ENCODE peak calls at places on chromosomes 3 and 15, in eight cellular contexts. G is esophagus squamous epithelium, U is right lobe of liver, X is tibial nerve, E is A549, H is uterus, M is suprapubic skin, Z is colonic mucosa. P is an unnamed sample.

GRCh38 chr3:11757929-11758328 is 88.8 kb downstream of the TAMM41 start:
- DNase-seq in G (no peak), U (no peak), X (no peak), E (no peak), H (no peak), M (no peak), Z (no peak), P (no peak)

GRCh38 chr3:11498646-11499045 is 145.1 kb downstream of the VGLL4 start:
- DNase-seq in G (no peak), U (peak; percentile 81), X (no peak), E (peak; percentile 30), H (no peak), M (no peak), Z (peak; percentile 47), P (peak; percentile 72)

GRCh38 chr3:184911570-184911969 is 99.6 kb downstream of the VPS8 start:
- DNase-seq in G (no peak), U (no peak), X (no peak), E (no peak), H (no peak), M (no peak), Z (peak; percentile 18), P (no peak)

GRCh38 chr3:144129536-144130214 is 158.1 kb downstream of the DIPK2A start:
- DNase-seq in G (no peak), U (no peak), X (no peak), E (no peak), H (no peak), M (no peak), Z (no peak), P (no peak)

GRCh38 chr15:101149864-101150722 is 101.8 kb downstream of the CHSY1 start:
- DNase-seq in G (no peak), U (no peak), X (no peak), E (no peak), H (no peak), M (no peak), Z (no peak), P (no peak)

GRCh38 chr3:14822875-14823807 is 4.4 kb downstream of the FGD5 start:
- DNase-seq in G (no peak), U (no peak), X (no peak), E (no peak), H (no peak), M (no peak), Z (no peak), P (no peak)

GRCh38 chr3:124386006-124386405 is 344.2 kb upstream of the UMPS start:
- DNase-seq in G (no peak), U (no peak), X (no peak), E (no peak), H (no peak), M (no peak), Z (no peak), P (no peak)

GRCh38 chr3:71450162-71450561 is 133.4 kb downstream of the FOXP1 start:
- DNase-seq in G (no peak), U (no peak), X (no peak), E (no peak), H (no peak), M (no peak), Z (peak; percentile 68), P (peak; percentile 55)

GRCh38 chr3:194930439-194931204 is 244.9 kb downstream of the FAM43A start:
- DNase-seq in G (no peak), U (no peak), X (no peak), E (no peak), H (peak; percentile 61), M (no peak), Z (peak; percentile 12), P (no peak)

GRCh38 chr15:70060214-70061085 is 37.3 kb downstream of the TLE3 start:
- DNase-seq in G (no peak), U (no peak), X (no peak), E (no peak), H (no peak), M (no peak), Z (no peak), P (peak; percentile 20)

GRCh38 chr15:45425135-45425534 is 46.8 kb upstream of the GATM start:
- DNase-seq in G (no peak), U (no peak), X (no peak), E (no peak), H (no peak), M (no peak), Z (no peak), P (no peak)

GRCh38 chr3:13687409-13687989 is 138.6 kb downstream of the FBLN2 start:
- DNase-seq in G (no peak), U (no peak), X (no peak), E (no peak), H (no peak), M (no peak), Z (no peak), P (no peak)

GRCh38 chr3:134517796-134518195 is 31.9 kb downstream of the CEP63 start:
- DNase-seq in G (no peak), U (no peak), X (no peak), E (no peak), H (no peak), M (no peak), Z (no peak), P (no peak)

GRCh38 chr3:116034071-116034470 is 410.8 kb downstream of the GAP43 start:
- DNase-seq in G (no peak), U (no peak), X (no peak), E (no peak), H (no peak), M (no peak), Z (no peak), P (no peak)

GRCh38 chr15:77027111-77027696 is 32.3 kb downstream of the PSTPIP1 start:
- DNase-seq in G (no peak), U (no peak), X (peak; percentile 5), E (no peak), H (peak; percentile 5), M (peak; percentile 50), Z (peak; percentile 15), P (no peak)

GRCh38 chr15:69604050-69604378 is 151.4 kb downstream of the RPLP1 start:
- DNase-seq in G (no peak), U (peak; percentile 46), X (no peak), E (peak; percentile 85), H (no peak), M (no peak), Z (peak; percentile 71), P (peak; percentile 65)

GRCh38 chr15:73954188-73955145 is 28.2 kb downstream of the LOXL1 start:
- DNase-seq in G (no peak), U (no peak), X (no peak), E (no peak), H (no peak), M (no peak), Z (no peak), P (no peak)

GRCh38 chr15:66716668-66717025 is 14.6 kb downstream of the SMAD6 start:
- DNase-seq in G (no peak), U (no peak), X (no peak), E (no peak), H (no peak), M (no peak), Z (no peak), P (no peak)

GRCh38 chr3:87313641-87314040 is 37.3 kb upstream of the POU1F1 start:
- DNase-seq in G (no peak), U (no peak), X (no peak), E (no peak), H (no peak), M (no peak), Z (no peak), P (no peak)

GRCh38 chr3:10017636-10018292 is 8.5 kb upstream of the FANCD2 start:
- DNase-seq in G (no peak), U (no peak), X (no peak), E (no peak), H (no peak), M (no peak), Z (no peak), P (no peak)

DNA sequence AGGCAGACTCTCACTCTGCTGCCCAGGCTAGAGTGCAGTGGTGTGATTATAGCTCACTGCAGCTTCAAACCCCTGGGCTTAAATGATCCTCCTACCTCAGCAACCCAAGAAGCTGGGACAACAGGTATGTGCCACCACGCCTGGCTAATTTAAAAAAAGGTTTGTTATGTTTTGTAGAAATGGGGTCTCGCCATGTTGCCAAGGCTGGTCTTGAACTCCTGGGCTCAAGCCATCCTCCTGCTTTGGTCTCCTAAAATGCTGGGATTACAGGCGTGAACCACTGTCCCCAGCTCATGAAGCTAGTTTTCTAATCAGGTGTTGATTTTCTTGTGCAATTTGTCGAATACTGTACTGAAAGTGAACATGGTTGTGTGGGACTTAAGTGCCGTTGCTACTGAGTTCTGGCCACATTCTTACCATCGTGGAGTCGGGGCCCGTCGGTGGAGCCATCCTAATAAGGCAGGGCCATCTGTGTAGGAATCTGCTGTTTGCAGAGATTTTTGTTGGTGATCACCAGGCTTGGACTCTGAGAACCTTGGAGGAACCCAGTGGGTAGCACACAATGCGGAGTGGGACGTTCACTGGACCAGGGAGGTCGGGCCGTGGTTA is 193.2 kb downstream of the GOLGA6L6 start:
- DNase-seq in G (no peak), U (no peak), X (no peak), E (peak; percentile 20), H (no peak), M (no peak), Z (no peak), P (no peak)
- H3K9me3 ChIP-seq in G (no peaks in the 10 kb centered on the region), U (no peaks in the 10 kb centered on the region), X (peaks cover 48% of the 10 kb centered on the region), E (peaks cover 63% of the 10 kb centered on the region), H (no peaks in the 10 kb centered on the region), M (peaks cover 13% of the 10 kb centered on the region), Z (no peaks in the 10 kb centered on the region), P (peaks cover 90% of the 10 kb centered on the region)

DNA sequence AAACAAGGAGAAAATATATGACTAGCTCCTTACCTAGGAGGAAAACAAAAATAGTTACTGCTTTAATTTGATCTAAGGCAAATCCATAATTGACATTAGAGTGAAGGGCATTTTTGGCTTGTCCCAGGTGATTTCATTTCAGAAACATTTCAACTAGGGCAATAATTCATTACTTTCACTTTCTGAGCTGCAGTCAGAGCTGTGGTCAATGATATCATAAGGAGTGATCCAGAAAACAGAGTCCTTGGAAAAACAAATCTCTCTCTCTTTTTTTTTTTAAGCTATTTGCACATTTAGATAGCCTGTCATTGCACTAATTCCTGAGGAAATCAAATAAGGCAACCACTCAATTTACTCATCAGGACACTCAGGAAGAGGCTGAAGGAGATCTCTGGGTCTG is 269.5 kb upstream of the LRRC3B start:
- DNase-seq in G (no peak), U (no peak), X (no peak), E (no peak), H (no peak), M (no peak), Z (no peak), P (no peak)
- H3K9me3 ChIP-seq in G (no peaks in the 10 kb centered on the region), U (no peaks in the 10 kb centered on the region), X (no peaks in the 10 kb centered on the region), E (no peaks in the 10 kb centered on the region), H (no peaks in the 10 kb centered on the region), M (peaks cover 8% of the 10 kb centered on the region), Z (no peaks in the 10 kb centered on the region), P (peaks cover 57% of the 10 kb centered on the region)

GRCh38 chr15:84894743-84895425 is 10.4 kb downstream of the SLC28A1 start:
- DNase-seq in G (no peak), U (no peak), X (no peak), E (no peak), H (no peak), M (no peak), Z (no peak), P (no peak)
- H3K9me3 ChIP-seq in G (no peaks in the 10 kb centered on the region), U (no peaks in the 10 kb centered on the region), X (no peaks in the 10 kb centered on the region), E (no peaks in the 10 kb centered on the region), H (no peaks in the 10 kb centered on the region), M (no peaks in the 10 kb centered on the region), Z (no peaks in the 10 kb centered on the region), P (no peaks in the 10 kb centered on the region)

DNA sequence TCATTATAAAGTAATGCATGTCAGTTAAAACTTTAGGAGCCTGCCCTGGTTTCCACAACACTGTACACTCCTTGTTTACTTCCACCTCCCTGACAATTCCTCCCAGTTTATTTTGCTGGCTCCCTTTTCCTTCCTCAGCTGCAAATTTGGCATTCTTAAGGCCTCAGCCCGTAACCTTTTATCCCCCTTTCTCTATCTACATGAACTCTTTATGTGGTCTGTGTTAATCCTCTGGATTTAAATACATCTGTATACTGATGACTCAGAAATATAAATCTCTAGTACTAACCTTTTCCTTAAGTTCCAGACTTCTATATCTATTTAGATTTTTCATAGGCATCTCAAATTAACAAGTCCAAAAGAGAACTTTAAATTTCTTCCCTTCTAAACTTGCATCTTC is 143.6 kb downstream of the OTOL1 start:
- DNase-seq in G (no peak), U (no peak), X (no peak), E (no peak), H (no peak), M (no peak), Z (no peak), P (no peak)
- H3K9me3 ChIP-seq in G (no peaks in the 10 kb centered on the region), U (no peaks in the 10 kb centered on the region), X (no peaks in the 10 kb centered on the region), E (no peaks in the 10 kb centered on the region), H (no peaks in the 10 kb centered on the region), M (no peaks in the 10 kb centered on the region), Z (no peaks in the 10 kb centered on the region), P (no peaks in the 10 kb centered on the region)